ENCODE peak calls at places on chromosomes 6 and 20, in four cellular contexts. One of them, this sample, is unnamed.

GRCh38 chr20:9112541-9113515 is 43.9 kb downstream of the PLCB4 start:
- DNase-seq in mucosa of descending colon: no peak
- DNase-seq in tibial artery: no peak
- DNase-seq in DND-41: no peak
- DNase-seq in this sample: no peak

GRCh38 chr6:106692112-106692822 is 62.9 kb downstream of the QRSL1 start:
- DNase-seq in mucosa of descending colon: no peak
- DNase-seq in tibial artery: peak; percentile 44
- DNase-seq in DND-41: no peak
- DNase-seq in this sample: no peak

GRCh38 chr6:128966934-128967333 is 84.0 kb downstream of the LAMA2 start:
- DNase-seq in mucosa of descending colon: no peak
- DNase-seq in tibial artery: no peak
- DNase-seq in DND-41: no peak
- DNase-seq in this sample: no peak

GRCh38 chr6:123625697-123626096 is 11.1 kb downstream of the TRDN start:
- DNase-seq in mucosa of descending colon: no peak
- DNase-seq in DND-41: no peak
- DNase-seq in tibial artery: no peak
- DNase-seq in this sample: no peak

GRCh38 chr20:2323051-2323450 is 27.2 kb downstream of the TGM3 start:
- DNase-seq in DND-41: no peak
- DNase-seq in tibial artery: no peak
- DNase-seq in mucosa of descending colon: no peak
- DNase-seq in this sample: no peak

GRCh38 chr6:195861-196360 is 96.4 kb upstream of the DUSP22 start:
- DNase-seq in tibial artery: peak; percentile 54
- DNase-seq in mucosa of descending colon: no peak
- DNase-seq in DND-41: peak; percentile 30
- DNase-seq in this sample: no peak

GRCh38 chr6:4844108-4844507 is 67.9 kb downstream of the CDYL start:
- DNase-seq in DND-41: peak; percentile 20
- DNase-seq in mucosa of descending colon: no peak
- DNase-seq in tibial artery: no peak
- DNase-seq in this sample: no peak

GRCh38 chr6:14372738-14373484 is 255.3 kb downstream of the CD83 start:
- DNase-seq in mucosa of descending colon: no peak
- DNase-seq in tibial artery: no peak
- DNase-seq in DND-41: no peak
- DNase-seq in this sample: no peak

GRCh38 chr20:49750611-49751396 is 37.1 kb upstream of the B4GALT5 start:
- DNase-seq in DND-41: peak; percentile 43
- DNase-seq in mucosa of descending colon: no peak
- DNase-seq in tibial artery: peak; percentile 24
- DNase-seq in this sample: no peak

GRCh38 chr6:154613137-154613676 is 102.7 kb upstream of the CNKSR3 start:
- DNase-seq in tibial artery: no peak
- DNase-seq in DND-41: no peak
- DNase-seq in mucosa of descending colon: no peak
- DNase-seq in this sample: no peak

GRCh38 chr6:133130863-133131262 is 110.3 kb upstream of the EYA4 start:
- DNase-seq in tibial artery: no peak
- DNase-seq in DND-41: no peak
- DNase-seq in mucosa of descending colon: no peak
- DNase-seq in this sample: no peak

GRCh38 chr6:43926644-43927524 is 156.9 kb downstream of the VEGFA start:
- DNase-seq in mucosa of descending colon: peak; percentile 85
- DNase-seq in DND-41: peak; percentile 88
- DNase-seq in tibial artery: peak; percentile 60
- DNase-seq in this sample: no peak

GRCh38 chr6:159969921-159970320 is 1.0 kb downstream of the IGF2R start:
- DNase-seq in tibial artery: peak; percentile 63
- DNase-seq in DND-41: peak; percentile 49
- DNase-seq in mucosa of descending colon: peak; percentile 60
- DNase-seq in this sample: no peak

GRCh38 chr6:158219229-158219628 is 51.1 kb downstream of the GTF2H5 start:
- DNase-seq in tibial artery: no peak
- DNase-seq in mucosa of descending colon: no peak
- DNase-seq in DND-41: no peak
- DNase-seq in this sample: no peak

GRCh38 chr6:66198062-66198624 is 491.1 kb upstream of the EYS start:
- DNase-seq in tibial artery: no peak
- DNase-seq in mucosa of descending colon: no peak
- DNase-seq in DND-41: no peak
- DNase-seq in this sample: no peak

GRCh38 chr6:149127212-149127611 is 190.3 kb upstream of the TAB2 start:
- DNase-seq in tibial artery: no peak
- DNase-seq in mucosa of descending colon: no peak
- DNase-seq in DND-41: no peak
- DNase-seq in this sample: no peak

GRCh38 chr6:144415835-144416237 is 130.7 kb downstream of the UTRN start:
- DNase-seq in DND-41: no peak
- DNase-seq in mucosa of descending colon: no peak
- DNase-seq in tibial artery: no peak
- DNase-seq in this sample: no peak

GRCh38 chr6:52760105-52760765 is 3.0 kb downstream of the GSTA2 start:
- DNase-seq in tibial artery: no peak
- DNase-seq in DND-41: no peak
- DNase-seq in mucosa of descending colon: no peak
- DNase-seq in this sample: no peak

GRCh38 chr6:133214267-133214666 is 26.9 kb upstream of the EYA4 start:
- DNase-seq in DND-41: no peak
- DNase-seq in tibial artery: no peak
- DNase-seq in mucosa of descending colon: no peak
- DNase-seq in this sample: no peak

GRCh38 chr6:125189494-125189893 is 35.9 kb downstream of the TPD52L1 start:
- DNase-seq in tibial artery: no peak
- DNase-seq in DND-41: no peak
- DNase-seq in mucosa of descending colon: no peak
- DNase-seq in this sample: no peak

GRCh38 chr20:23924751-23925150 is 45.2 kb upstream of the CST5 start:
- DNase-seq in mucosa of descending colon: no peak
- DNase-seq in DND-41: no peak
- DNase-seq in tibial artery: no peak
- DNase-seq in this sample: no peak

GRCh38 chr6:8628063-8628462 is 192.7 kb upstream of the SLC35B3 start:
- DNase-seq in DND-41: no peak
- DNase-seq in tibial artery: no peak
- DNase-seq in mucosa of descending colon: no peak
- DNase-seq in this sample: no peak

GRCh38 chr6:45531999-45532605 is 154.4 kb upstream of the SUPT3H start:
- DNase-seq in DND-41: no peak
- DNase-seq in mucosa of descending colon: no peak
- DNase-seq in tibial artery: no peak
- DNase-seq in this sample: no peak

GRCh38 chr6:159790947-159791598 is 806 bp downstream of the MRPL18 start:
- DNase-seq in mucosa of descending colon: peak; percentile 58
- DNase-seq in DND-41: no peak
- DNase-seq in tibial artery: peak; percentile 21
- DNase-seq in this sample: no peak

GRCh38 chr20:38764563-38765355 is 16.5 kb downstream of the ACTR5 start:
- DNase-seq in tibial artery: peak; percentile 57
- DNase-seq in DND-41: no peak
- DNase-seq in mucosa of descending colon: no peak
- DNase-seq in this sample: no peak

DNA sequence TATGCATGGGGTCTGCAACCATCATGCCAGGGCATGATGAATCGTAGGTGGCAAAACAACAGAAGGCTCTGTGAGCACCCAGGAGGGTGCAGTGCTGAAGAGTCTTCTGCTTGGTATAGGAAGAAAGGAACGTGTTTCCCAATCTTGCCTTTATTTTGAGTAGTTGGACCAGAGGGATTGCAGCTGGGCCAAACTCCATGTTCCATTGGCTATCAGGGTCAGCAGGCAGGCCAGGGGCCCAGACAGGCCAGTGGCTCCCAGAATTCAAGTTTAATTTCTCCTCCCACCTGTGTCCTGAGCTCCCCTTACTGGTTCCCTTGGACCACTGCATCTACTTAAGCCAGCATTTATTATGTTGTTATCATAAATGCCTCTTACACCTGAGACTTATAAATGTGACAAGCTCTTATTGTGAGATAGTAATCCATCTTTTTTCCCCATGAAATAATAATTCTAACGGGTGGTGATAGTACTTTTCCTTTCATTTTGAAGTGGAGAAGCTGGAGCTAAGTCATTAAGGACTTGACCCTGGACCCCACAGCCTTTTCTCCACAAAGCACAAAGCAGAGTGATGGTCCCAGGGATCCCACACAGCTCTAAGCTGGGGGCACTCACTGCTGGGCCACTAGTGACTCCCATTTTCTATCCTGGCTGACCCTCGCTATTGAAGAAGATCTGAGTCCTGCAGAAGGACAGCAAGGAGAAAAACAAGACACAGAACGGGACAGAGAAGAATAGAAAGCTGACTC is 809 bp upstream of the TRIM38 start:
- DNase-seq in tibial artery: peak; percentile 22
- DNase-seq in mucosa of descending colon: no peak
- DNase-seq in DND-41: no peak
- DNase-seq in this sample: no peak
- TF ChIP-seq CTCF in tibial artery: no peak
- TF ChIP-seq CTCF in mucosa of descending colon: no peak
- TF ChIP-seq CTCF in DND-41: peak; percentile 18
- TF ChIP-seq CTCF in this sample: no peak

GRCh38 chr6:163404825-163405265 is 9.7 kb upstream of the QKI start:
- DNase-seq in DND-41: no peak
- DNase-seq in mucosa of descending colon: no peak
- DNase-seq in tibial artery: peak; percentile 60
- DNase-seq in this sample: no peak
- TF ChIP-seq CTCF in DND-41: no peak
- TF ChIP-seq CTCF in mucosa of descending colon: no peak
- TF ChIP-seq CTCF in tibial artery: no peak
- TF ChIP-seq CTCF in this sample: no peak

DNA sequence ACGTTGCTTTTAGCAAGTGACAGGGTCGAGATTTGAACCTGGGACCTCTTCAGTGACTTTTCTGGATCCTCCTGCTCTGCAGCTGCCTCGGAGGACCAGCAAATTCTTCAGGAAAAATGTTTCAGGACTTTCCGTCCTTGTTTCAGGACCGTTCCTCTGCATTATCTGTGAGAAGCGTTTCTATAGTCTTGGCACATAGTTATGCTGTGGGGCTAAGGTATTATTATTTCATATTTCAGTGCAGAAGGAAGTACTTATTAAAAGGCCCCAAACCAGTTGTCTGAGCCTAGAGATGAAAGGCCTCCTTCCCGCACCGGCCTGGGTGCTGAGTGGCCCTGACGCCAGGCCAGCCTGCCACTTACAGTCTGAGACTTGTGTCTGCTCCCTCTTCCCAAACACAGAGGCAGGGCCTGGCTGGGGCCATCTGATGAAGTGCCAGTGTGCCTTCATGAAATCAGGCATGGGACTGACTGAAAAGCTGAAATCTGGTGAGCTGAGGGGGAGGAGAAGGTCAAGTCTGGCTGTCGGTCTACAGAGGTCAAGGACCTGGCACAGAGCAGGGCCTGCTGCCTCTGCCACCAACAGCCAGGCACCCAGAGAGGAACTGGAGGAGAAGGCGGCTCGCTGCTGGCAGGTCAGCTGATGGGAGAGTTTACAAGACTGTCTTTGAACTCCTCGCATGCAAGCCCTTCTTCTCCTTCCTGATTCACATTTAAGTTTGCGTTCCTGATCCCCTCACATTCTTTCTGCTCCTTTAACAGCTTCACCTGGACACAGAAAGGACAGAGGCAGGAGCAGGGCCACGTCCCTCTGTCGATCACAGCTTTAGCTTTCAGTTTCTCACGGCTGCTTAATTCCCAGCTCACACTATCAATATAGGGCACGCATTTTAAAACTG is 8.9 kb upstream of the QKI start:
- DNase-seq in mucosa of descending colon: peak; percentile 72
- DNase-seq in DND-41: no peak
- DNase-seq in tibial artery: peak; percentile 79
- DNase-seq in this sample: no peak
- TF ChIP-seq CTCF in mucosa of descending colon: no peak
- TF ChIP-seq CTCF in DND-41: no peak
- TF ChIP-seq CTCF in tibial artery: no peak
- TF ChIP-seq CTCF in this sample: no peak

DNA sequence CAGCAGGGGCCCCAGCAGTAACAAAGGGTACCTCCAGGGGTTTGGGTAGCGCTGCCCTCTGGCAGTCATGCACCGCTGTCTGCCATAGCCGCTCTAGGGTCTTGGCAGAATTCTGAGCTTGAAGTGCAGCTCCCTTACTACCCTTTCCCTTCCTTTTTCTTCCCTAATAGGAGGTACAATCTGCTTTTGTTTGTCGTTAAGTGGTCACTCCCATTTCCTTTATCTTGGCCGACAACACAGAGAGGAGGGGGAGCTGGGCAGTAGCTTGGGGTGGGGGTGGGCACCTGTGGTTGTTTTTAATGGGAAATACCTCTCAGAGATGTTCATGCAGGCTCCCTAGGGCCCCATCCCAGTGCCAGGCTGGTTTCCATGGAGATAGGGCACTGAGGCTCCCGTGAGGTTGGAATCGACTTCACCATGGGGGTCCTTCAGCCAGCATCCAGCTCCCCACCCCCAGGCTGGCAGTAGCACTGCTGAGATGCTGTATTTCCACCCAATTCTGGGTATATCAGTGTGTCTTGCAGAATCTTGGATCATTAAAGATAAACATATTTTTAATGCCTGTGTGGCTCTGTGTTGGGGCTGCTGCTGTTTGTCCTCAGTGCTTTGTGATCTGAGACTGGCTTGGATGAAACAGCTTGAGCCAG is 18.6 kb downstream of the CCDC167 start:
- DNase-seq in DND-41: no peak
- DNase-seq in mucosa of descending colon: no peak
- DNase-seq in tibial artery: no peak
- DNase-seq in this sample: no peak
- TF ChIP-seq CTCF in DND-41: peak; percentile 12
- TF ChIP-seq CTCF in mucosa of descending colon: no peak
- TF ChIP-seq CTCF in tibial artery: no peak
- TF ChIP-seq CTCF in this sample: no peak

GRCh38 chr20:35433337-35433736 is 4.7 kb downstream of the GDF5 start:
- DNase-seq in tibial artery: no peak
- DNase-seq in DND-41: no peak
- DNase-seq in mucosa of descending colon: no peak
- DNase-seq in this sample: no peak

GRCh38 chr20:35432430-35432735 is 5.6 kb downstream of the GDF5 start:
- DNase-seq in mucosa of descending colon: no peak
- DNase-seq in DND-41: no peak
- DNase-seq in tibial artery: no peak
- DNase-seq in this sample: no peak

GRCh38 chr20:35437599-35437998 is 429 bp downstream of the GDF5 start:
- DNase-seq in mucosa of descending colon: no peak
- DNase-seq in DND-41: no peak
- DNase-seq in tibial artery: no peak
- DNase-seq in this sample: no peak

GRCh38 chr20:35434085-35435005 is 3.7 kb downstream of the GDF5 start:
- DNase-seq in tibial artery: no peak
- DNase-seq in DND-41: no peak
- DNase-seq in mucosa of descending colon: peak; percentile 55
- DNase-seq in this sample: no peak

DNA sequence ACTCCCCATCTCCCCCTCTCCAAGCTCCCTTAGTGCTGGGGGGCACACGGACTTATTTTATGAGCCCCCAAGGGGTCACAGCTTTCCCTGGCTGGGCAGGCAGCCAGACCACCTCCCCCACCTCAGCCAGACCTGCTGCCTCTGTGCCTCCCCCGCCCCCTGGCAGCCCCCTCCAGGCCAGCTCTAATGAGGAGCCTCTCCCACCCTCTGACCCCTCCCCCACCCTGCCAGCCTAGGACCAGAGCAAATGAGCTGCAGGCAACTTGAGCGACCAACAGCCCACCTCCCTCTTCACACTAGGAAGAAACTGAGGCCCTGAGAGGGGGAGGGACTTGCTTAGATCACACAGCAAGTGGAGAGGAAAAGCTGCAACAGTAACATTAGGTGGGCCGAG is 1.9 kb downstream of the GDF5 start:
- DNase-seq in mucosa of descending colon: no peak
- DNase-seq in tibial artery: no peak
- DNase-seq in DND-41: no peak
- DNase-seq in this sample: no peak
- TF ChIP-seq CTCF in mucosa of descending colon: no peak
- TF ChIP-seq CTCF in tibial artery: no peak
- TF ChIP-seq CTCF in DND-41: no peak
- TF ChIP-seq CTCF in this sample: no peak

This sample was measured in type B pancreatic cell.